ENCODE peak calls at places on chromosomes 11 and 22, in eight cellular contexts. H is heart left ventricle; L is heart right ventricle; B is left lung; V is CD8-positive, alpha-beta T cell; F is Right ventricle myocardium superior; N is activated CD8-positive, alpha-beta T cell treated with anti-CD3 and anti-CD28 coated beads, Interleukin-2, amount 10 ng/mL, durations not matched to agents 7 days and 5 days; P is RWPE2. A is an unnamed sample.

GRCh38 chr11:77379917-77380316 is 78.4 kb upstream of the GDPD4 start:
- ATAC-seq in H (no peak), L (no peak), B (no peak), V (no peak), F (no peak), N (no peak), P (no peak), A (no peak)

GRCh38 chr22:19779685-19780268 is 19.2 kb downstream of the TBX1 start:
- ATAC-seq in H (no peak), L (no peak), B (no peak), V (no peak), F (no peak), N (peak; percentile 19), P (no peak), A (no peak)

GRCh38 chr11:109970516-109971183 is 122.5 kb upstream of the ZC3H12C start:
- ATAC-seq in H (no peak), L (no peak), B (no peak), V (no peak), F (no peak), N (peak; percentile 69), P (no peak), A (peak; percentile 59)

GRCh38 chr11:34599406-34599901 is 21.4 kb upstream of the EHF start:
- ATAC-seq in H (no peak), L (no peak), B (no peak), V (no peak), F (no peak), N (no peak), P (peak; percentile 89), A (no peak)

GRCh38 chr11:60853469-60853950 is 2.2 kb downstream of the PTGDR2 start:
- ATAC-seq in H (no peak), L (no peak), B (no peak), V (no peak), F (no peak), N (no peak), P (no peak), A (no peak)

GRCh38 chr11:56843816-56844215 is 95.3 kb upstream of the OR9G4 start:
- ATAC-seq in H (no peak), L (no peak), B (no peak), V (no peak), F (no peak), N (no peak), P (peak; percentile 49), A (no peak)

GRCh38 chr22:41480397-41480735 is 11.4 kb downstream of the ACO2 start:
- ATAC-seq in H (no peak), L (peak; percentile 10), B (no peak), V (no peak), F (no peak), N (no peak), P (no peak), A (no peak)

GRCh38 chr22:22814666-22815396 is 72.8 kb upstream of the IGLL5 start:
- ATAC-seq in H (no peak), L (no peak), B (no peak), V (no peak), F (no peak), N (no peak), P (no peak), A (no peak)

GRCh38 chr11:9752091-9752490 is 88.2 kb downstream of the SWAP70 start:
- ATAC-seq in H (peak; percentile 57), L (peak; percentile 51), B (no peak), V (no peak), F (peak; percentile 74), N (no peak), P (no peak), A (no peak)

GRCh38 chr11:29282088-29282487 is 734.7 kb downstream of the KCNA4 start:
- ATAC-seq in H (no peak), L (no peak), B (no peak), V (no peak), F (no peak), N (no peak), P (peak; percentile 99), A (no peak)

GRCh38 chr11:103618532-103618931 is 417.9 kb upstream of the DDI1 start:
- ATAC-seq in H (no peak), L (no peak), B (no peak), V (no peak), F (no peak), N (no peak), P (peak; percentile 42), A (no peak)

GRCh38 chr11:129951201-129951882 is 51.3 kb downstream of the PRDM10 start:
- ATAC-seq in H (no peak), L (no peak), B (no peak), V (no peak), F (no peak), N (no peak), P (no peak), A (no peak)

GRCh38 chr11:117953029-117953671 is 23.9 kb upstream of the TMPRSS13 start:
- ATAC-seq in H (no peak), L (no peak), B (peak; percentile 29), V (peak; percentile 26), F (no peak), N (peak; percentile 12), P (no peak), A (peak; percentile 24)

GRCh38 chr11:14645247-14645912 is 1.8 kb downstream of the PDE3B start:
- ATAC-seq in H (no peak), L (no peak), B (no peak), V (peak; percentile 47), F (no peak), N (no peak), P (peak; percentile 23), A (peak; percentile 70)

GRCh38 chr11:47453365-47453764 is 4.4 kb upstream of the RAPSN start:
- ATAC-seq in H (no peak), L (no peak), B (no peak), V (no peak), F (no peak), N (no peak), P (no peak), A (no peak)

GRCh38 chr11:27473017-27473406 is 422 bp upstream of the LGR4 start:
- ATAC-seq in H (peak; percentile 2), L (no peak), B (peak; percentile 1), V (no peak), F (peak; percentile 14), N (no peak), P (no peak), A (no peak)

GRCh38 chr11:84249344-84250135 is 963.4 kb upstream of the CCDC90B start:
- ATAC-seq in H (peak; percentile 42), L (no peak), B (peak; percentile 85), V (no peak), F (no peak), N (no peak), P (no peak), A (no peak)

GRCh38 chr11:111512296-111513239 is at the start of gene BTG4:
- ATAC-seq in H (peak; percentile 42), L (peak; percentile 38), B (peak; percentile 53), V (peak; percentile 53), F (peak; percentile 34), N (peak; percentile 78), P (no peak), A (peak; percentile 48)

GRCh38 chr22:29032014-29032475 is 29.6 kb downstream of the C22orf31 start:
- ATAC-seq in H (no peak), L (no peak), B (no peak), V (no peak), F (peak; percentile 3), N (no peak), P (no peak), A (no peak)

GRCh38 chr11:73980001-73980960 is 2.4 kb downstream of the UCP2 start:
- ATAC-seq in H (no peak), L (no peak), B (peak; percentile 6), V (peak; percentile 64), F (no peak), N (peak; percentile 47), P (no peak), A (peak; percentile 38)

GRCh38 chr22:38490475-38490874 is 15.6 kb downstream of the DDX17 start:
- ATAC-seq in H (no peak), L (no peak), B (no peak), V (no peak), F (no peak), N (no peak), P (peak; percentile 28), A (peak; percentile 51)

A was measured in activated CD4-positive, CD25-positive, alpha-beta regulatory T cell treated with anti-CD3 and anti-CD28 coated beads, Interleukin-2, amount 50 U/mL, for 24 hours.